ENCODE peak calls at places on chromosomes 3 and 15, in ten cellular contexts. One of them, this sample, is unnamed.
A peak's percentile ranks its signal among the peaks of the same experiment; 100 is the strongest.

GRCh38 chr3:15428539-15428938 is 1.1 kb downstream of the EAF1 start:
- DNase-seq in esophagus squamous epithelium: no peak
- DNase-seq in DND-41: no peak
- DNase-seq in ovary: no peak
- DNase-seq in heart right ventricle: no peak
- DNase-seq in CD4-positive, alpha-beta T cell: no peak
- DNase-seq in breast epithelium: no peak
- DNase-seq in left lung: no peak
- DNase-seq in IMR-90: peak; percentile 67
- DNase-seq in colonic mucosa: no peak
- DNase-seq in this sample: no peak

GRCh38 chr15:50218691-50219090 is 36.7 kb downstream of the SLC27A2 start:
- DNase-seq in esophagus squamous epithelium: no peak
- DNase-seq in DND-41: no peak
- DNase-seq in breast epithelium: no peak
- DNase-seq in heart right ventricle: no peak
- DNase-seq in left lung: no peak
- DNase-seq in IMR-90: no peak
- DNase-seq in colonic mucosa: no peak
- DNase-seq in ovary: no peak
- DNase-seq in CD4-positive, alpha-beta T cell: no peak
- DNase-seq in this sample: no peak

GRCh38 chr15:42058791-42059190 is 35.6 kb downstream of the PLA2G4D start:
- DNase-seq in heart right ventricle: no peak
- DNase-seq in CD4-positive, alpha-beta T cell: no peak
- DNase-seq in ovary: no peak
- DNase-seq in IMR-90: no peak
- DNase-seq in DND-41: no peak
- DNase-seq in breast epithelium: no peak
- DNase-seq in colonic mucosa: no peak
- DNase-seq in left lung: no peak
- DNase-seq in esophagus squamous epithelium: no peak
- DNase-seq in this sample: no peak

GRCh38 chr15:87219650-87220615 is 1036.6 kb downstream of the NTRK3 start:
- DNase-seq in colonic mucosa: no peak
- DNase-seq in CD4-positive, alpha-beta T cell: no peak
- DNase-seq in left lung: no peak
- DNase-seq in ovary: no peak
- DNase-seq in DND-41: peak; percentile 16
- DNase-seq in esophagus squamous epithelium: no peak
- DNase-seq in breast epithelium: no peak
- DNase-seq in heart right ventricle: no peak
- DNase-seq in IMR-90: no peak
- DNase-seq in this sample: no peak

GRCh38 chr15:42070276-42070965 is 23.9 kb downstream of the PLA2G4D start:
- DNase-seq in IMR-90: no peak
- DNase-seq in esophagus squamous epithelium: no peak
- DNase-seq in DND-41: no peak
- DNase-seq in ovary: no peak
- DNase-seq in left lung: no peak
- DNase-seq in colonic mucosa: no peak
- DNase-seq in breast epithelium: no peak
- DNase-seq in CD4-positive, alpha-beta T cell: no peak
- DNase-seq in heart right ventricle: no peak
- DNase-seq in this sample: no peak

GRCh38 chr3:83684199-83684598 is 1274.6 kb upstream of the CADM2 start:
- DNase-seq in DND-41: no peak
- DNase-seq in IMR-90: no peak
- DNase-seq in left lung: no peak
- DNase-seq in breast epithelium: no peak
- DNase-seq in heart right ventricle: no peak
- DNase-seq in colonic mucosa: no peak
- DNase-seq in esophagus squamous epithelium: no peak
- DNase-seq in ovary: no peak
- DNase-seq in CD4-positive, alpha-beta T cell: no peak
- DNase-seq in this sample: no peak

GRCh38 chr15:79431636-79432344 is at the start of gene MINAR1:
- DNase-seq in IMR-90: peak; percentile 56
- DNase-seq in heart right ventricle: no peak
- DNase-seq in ovary: peak; percentile 24
- DNase-seq in esophagus squamous epithelium: no peak
- DNase-seq in breast epithelium: no peak
- DNase-seq in DND-41: no peak
- DNase-seq in CD4-positive, alpha-beta T cell: no peak
- DNase-seq in left lung: peak; percentile 77
- DNase-seq in colonic mucosa: no peak
- DNase-seq in this sample: peak; percentile 6

GRCh38 chr3:107346559-107346958 is 30.7 kb upstream of the CCDC54 start:
- DNase-seq in breast epithelium: no peak
- DNase-seq in DND-41: no peak
- DNase-seq in colonic mucosa: no peak
- DNase-seq in left lung: no peak
- DNase-seq in ovary: no peak
- DNase-seq in heart right ventricle: no peak
- DNase-seq in esophagus squamous epithelium: no peak
- DNase-seq in IMR-90: no peak
- DNase-seq in CD4-positive, alpha-beta T cell: no peak
- DNase-seq in this sample: no peak

GRCh38 chr3:69097407-69098086 is 12.8 kb downstream of the ARL6IP5 start:
- DNase-seq in breast epithelium: no peak
- DNase-seq in esophagus squamous epithelium: no peak
- DNase-seq in DND-41: no peak
- DNase-seq in ovary: no peak
- DNase-seq in left lung: no peak
- DNase-seq in colonic mucosa: no peak
- DNase-seq in CD4-positive, alpha-beta T cell: no peak
- DNase-seq in IMR-90: no peak
- DNase-seq in heart right ventricle: no peak
- DNase-seq in this sample: no peak

GRCh38 chr3:25044762-25045161 is 383.3 kb upstream of the RARB start:
- DNase-seq in colonic mucosa: no peak
- DNase-seq in CD4-positive, alpha-beta T cell: no peak
- DNase-seq in ovary: no peak
- DNase-seq in heart right ventricle: no peak
- DNase-seq in DND-41: no peak
- DNase-seq in breast epithelium: no peak
- DNase-seq in IMR-90: no peak
- DNase-seq in esophagus squamous epithelium: no peak
- DNase-seq in left lung: no peak
- DNase-seq in this sample: no peak

GRCh38 chr15:58458076-58458475 is 26.3 kb downstream of the LIPC start:
- DNase-seq in colonic mucosa: peak; percentile 61
- DNase-seq in breast epithelium: no peak
- DNase-seq in left lung: no peak
- DNase-seq in heart right ventricle: no peak
- DNase-seq in IMR-90: no peak
- DNase-seq in DND-41: no peak
- DNase-seq in ovary: no peak
- DNase-seq in esophagus squamous epithelium: no peak
- DNase-seq in CD4-positive, alpha-beta T cell: no peak
- DNase-seq in this sample: peak; percentile 80

GRCh38 chr3:131738095-131738494 is 235.3 kb upstream of the MRPL3 start:
- DNase-seq in breast epithelium: no peak
- DNase-seq in DND-41: no peak
- DNase-seq in left lung: no peak
- DNase-seq in CD4-positive, alpha-beta T cell: no peak
- DNase-seq in esophagus squamous epithelium: no peak
- DNase-seq in colonic mucosa: no peak
- DNase-seq in heart right ventricle: no peak
- DNase-seq in ovary: no peak
- DNase-seq in IMR-90: no peak
- DNase-seq in this sample: no peak

DNA sequence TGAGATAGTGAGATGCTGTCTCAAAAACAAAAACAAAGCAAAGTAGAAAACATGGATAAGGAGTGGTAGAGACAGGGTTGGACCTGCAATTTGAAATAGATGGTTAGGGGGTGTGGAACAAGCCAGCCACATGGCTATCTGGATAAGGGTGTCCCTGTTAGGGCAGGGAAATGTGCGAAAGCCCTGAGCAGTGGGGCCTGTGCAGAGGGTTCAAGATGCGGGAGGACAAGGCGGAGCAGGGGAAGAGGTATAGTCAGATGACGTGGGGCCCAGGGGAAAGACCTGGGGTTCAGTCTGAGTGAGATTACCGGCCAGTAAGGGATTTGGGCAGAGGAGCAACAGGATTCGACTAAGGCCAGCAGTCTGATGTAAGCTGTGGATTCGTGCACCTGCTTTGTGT is 18.4 kb upstream of the NR2E3 start:
- DNase-seq in CD4-positive, alpha-beta T cell: no peak
- DNase-seq in esophagus squamous epithelium: no peak
- DNase-seq in heart right ventricle: no peak
- DNase-seq in breast epithelium: no peak
- DNase-seq in colonic mucosa: peak; percentile 16
- DNase-seq in IMR-90: no peak
- DNase-seq in ovary: no peak
- DNase-seq in DND-41: no peak
- DNase-seq in left lung: no peak
- DNase-seq in this sample: no peak
- H3K27ac ChIP-seq in CD4-positive, alpha-beta T cell: no peak overlapping the region
- H3K27ac ChIP-seq in esophagus squamous epithelium: no peak overlapping the region
- H3K27ac ChIP-seq in heart right ventricle: no peak overlapping the region
- H3K27ac ChIP-seq in breast epithelium: no peak overlapping the region
- H3K27ac ChIP-seq in colonic mucosa: no peak overlapping the region
- H3K27ac ChIP-seq in IMR-90: no peak overlapping the region
- H3K27ac ChIP-seq in ovary: no peak overlapping the region
- H3K27ac ChIP-seq in DND-41: no peak overlapping the region
- H3K27ac ChIP-seq in left lung: no peak overlapping the region
- H3K27ac ChIP-seq in this sample: no peak overlapping the region

GRCh38 chr15:74535388-74536084 is 5.5 kb upstream of the ARID3B start:
- DNase-seq in left lung: no peak
- DNase-seq in IMR-90: peak; percentile 73
- DNase-seq in DND-41: no peak
- DNase-seq in breast epithelium: no peak
- DNase-seq in colonic mucosa: no peak
- DNase-seq in heart right ventricle: no peak
- DNase-seq in CD4-positive, alpha-beta T cell: no peak
- DNase-seq in esophagus squamous epithelium: no peak
- DNase-seq in ovary: no peak
- DNase-seq in this sample: no peak
- H3K27ac ChIP-seq in left lung: no peak overlapping the region
- H3K27ac ChIP-seq in IMR-90: no peak overlapping the region
- H3K27ac ChIP-seq in DND-41: no peak overlapping the region
- H3K27ac ChIP-seq in breast epithelium: no peak overlapping the region
- H3K27ac ChIP-seq in colonic mucosa: no peak overlapping the region
- H3K27ac ChIP-seq in heart right ventricle: no peak overlapping the region
- H3K27ac ChIP-seq in CD4-positive, alpha-beta T cell: no peak overlapping the region
- H3K27ac ChIP-seq in esophagus squamous epithelium: no peak overlapping the region
- H3K27ac ChIP-seq in ovary: no peak overlapping the region
- H3K27ac ChIP-seq in this sample: no peak overlapping the region

GRCh38 chr3:188047536-188047935 is 106.4 kb upstream of the LPP start:
- DNase-seq in IMR-90: no peak
- DNase-seq in DND-41: no peak
- DNase-seq in heart right ventricle: no peak
- DNase-seq in ovary: no peak
- DNase-seq in colonic mucosa: no peak
- DNase-seq in CD4-positive, alpha-beta T cell: no peak
- DNase-seq in breast epithelium: no peak
- DNase-seq in esophagus squamous epithelium: no peak
- DNase-seq in left lung: no peak
- DNase-seq in this sample: no peak

GRCh38 chr3:188051801-188052228 is 102.1 kb upstream of the LPP start:
- DNase-seq in breast epithelium: peak; percentile 74
- DNase-seq in DND-41: no peak
- DNase-seq in colonic mucosa: peak; percentile 28
- DNase-seq in CD4-positive, alpha-beta T cell: no peak
- DNase-seq in IMR-90: no peak
- DNase-seq in heart right ventricle: peak; percentile 44
- DNase-seq in esophagus squamous epithelium: no peak
- DNase-seq in left lung: no peak
- DNase-seq in ovary: peak; percentile 80
- DNase-seq in this sample: no peak

GRCh38 chr3:188052966-188053340 is 101.0 kb upstream of the LPP start:
- DNase-seq in heart right ventricle: no peak
- DNase-seq in left lung: no peak
- DNase-seq in colonic mucosa: no peak
- DNase-seq in esophagus squamous epithelium: no peak
- DNase-seq in IMR-90: no peak
- DNase-seq in ovary: no peak
- DNase-seq in breast epithelium: no peak
- DNase-seq in CD4-positive, alpha-beta T cell: no peak
- DNase-seq in DND-41: no peak
- DNase-seq in this sample: peak; percentile 69

GRCh38 chr3:188052229-188052965 is 101.6 kb upstream of the LPP start:
- DNase-seq in colonic mucosa: peak; percentile 57
- DNase-seq in heart right ventricle: peak; percentile 81
- DNase-seq in left lung: no peak
- DNase-seq in DND-41: peak; percentile 26
- DNase-seq in ovary: peak; percentile 93
- DNase-seq in esophagus squamous epithelium: no peak
- DNase-seq in CD4-positive, alpha-beta T cell: no peak
- DNase-seq in IMR-90: peak; percentile 32
- DNase-seq in breast epithelium: peak; percentile 86
- DNase-seq in this sample: peak; percentile 90

GRCh38 chr3:188049890-188050530 is 103.9 kb upstream of the LPP start:
- DNase-seq in left lung: no peak
- DNase-seq in colonic mucosa: no peak
- DNase-seq in IMR-90: no peak
- DNase-seq in CD4-positive, alpha-beta T cell: peak; percentile 10
- DNase-seq in breast epithelium: no peak
- DNase-seq in ovary: no peak
- DNase-seq in heart right ventricle: no peak
- DNase-seq in DND-41: peak; percentile 81
- DNase-seq in esophagus squamous epithelium: no peak
- DNase-seq in this sample: no peak
- H3K27ac ChIP-seq in left lung: no peak overlapping the region
- H3K27ac ChIP-seq in colonic mucosa: no peak overlapping the region
- H3K27ac ChIP-seq in IMR-90: no peak overlapping the region
- H3K27ac ChIP-seq in CD4-positive, alpha-beta T cell: no peak overlapping the region
- H3K27ac ChIP-seq in breast epithelium: peak overlapping the region; percentile 98
- H3K27ac ChIP-seq in ovary: no peak overlapping the region
- H3K27ac ChIP-seq in heart right ventricle: no peak overlapping the region
- H3K27ac ChIP-seq in DND-41: peak overlapping the region; percentile 49
- H3K27ac ChIP-seq in esophagus squamous epithelium: no peak overlapping the region
- H3K27ac ChIP-seq in this sample: no peak overlapping the region

GRCh38 chr15:63517614-63518013 is 13.2 kb downstream of the USP3 start:
- DNase-seq in heart right ventricle: no peak
- DNase-seq in breast epithelium: no peak
- DNase-seq in left lung: no peak
- DNase-seq in esophagus squamous epithelium: no peak
- DNase-seq in DND-41: no peak
- DNase-seq in IMR-90: no peak
- DNase-seq in CD4-positive, alpha-beta T cell: no peak
- DNase-seq in colonic mucosa: no peak
- DNase-seq in ovary: no peak
- DNase-seq in this sample: no peak
- H3K27ac ChIP-seq in heart right ventricle: no peak overlapping the region
- H3K27ac ChIP-seq in breast epithelium: no peak overlapping the region
- H3K27ac ChIP-seq in left lung: no peak overlapping the region
- H3K27ac ChIP-seq in esophagus squamous epithelium: no peak overlapping the region
- H3K27ac ChIP-seq in DND-41: no peak overlapping the region
- H3K27ac ChIP-seq in IMR-90: no peak overlapping the region
- H3K27ac ChIP-seq in CD4-positive, alpha-beta T cell: peak overlapping the region; percentile 25
- H3K27ac ChIP-seq in colonic mucosa: no peak overlapping the region
- H3K27ac ChIP-seq in ovary: no peak overlapping the region
- H3K27ac ChIP-seq in this sample: peak overlapping the region; percentile 10